ENCODE peak calls at places on chromosomes 3 and 15, in ten cellular contexts. Q, U, R, L, T, M, X, S, D and H are unnamed samples.
A peak's percentile ranks its signal among the peaks of the same experiment; 100 is the strongest.

GRCh38 chr3:52291508-52292181 is 4.0 kb downstream of the GLYCTK start:
- DNase-seq in R (no peak), D (no peak), M (no peak), U (no peak), S (no peak), Q (peak; percentile 33), L (peak; percentile 65), X (no peak), T (peak; percentile 68), H (no peak)

GRCh38 chr3:141217389-141217788 is 14.2 kb upstream of the PXYLP1 start:
- DNase-seq in T (no peak), M (no peak), U (no peak), L (no peak), D (no peak), Q (no peak), R (no peak), X (no peak), S (no peak), H (no peak)

GRCh38 chr15:31278056-31278445 is 48.6 kb upstream of the KLF13 start:
- DNase-seq in L (no peak), S (no peak), X (peak; percentile 13), R (no peak), T (peak; percentile 34), M (peak; percentile 25), D (no peak), U (no peak), Q (no peak), H (no peak)

GRCh38 chr3:158991146-158991705 is 189.4 kb downstream of the MFSD1 start:
- DNase-seq in Q (peak; percentile 57), M (no peak), T (no peak), S (no peak), D (no peak), X (no peak), L (peak; percentile 90), U (peak; percentile 52), R (no peak), H (no peak)

GRCh38 chr3:137420198-137420995 is 343.7 kb upstream of the SOX14 start:
- DNase-seq in T (no peak), U (no peak), Q (no peak), S (no peak), X (no peak), M (no peak), D (no peak), R (no peak), L (no peak), H (no peak)

GRCh38 chr3:194985031-194985578 is 285.9 kb downstream of the XXYLT1 start:
- DNase-seq in D (no peak), T (peak; percentile 81), L (peak; percentile 90), S (no peak), U (peak; percentile 36), X (peak; percentile 64), R (no peak), Q (peak; percentile 59), M (peak; percentile 91), H (no peak)

GRCh38 chr15:66830358-66830757 is 128.3 kb downstream of the SMAD6 start:
- DNase-seq in X (no peak), D (no peak), R (no peak), L (no peak), Q (no peak), M (no peak), U (no peak), S (no peak), T (peak; percentile 47), H (no peak)

GRCh38 chr3:29091599-29092189 is 189.2 kb upstream of the RBMS3 start:
- DNase-seq in M (no peak), L (no peak), X (no peak), R (no peak), U (no peak), T (no peak), D (no peak), S (no peak), Q (no peak), H (no peak)

GRCh38 chr3:36733162-36733696 is 31.1 kb downstream of the DCLK3 start:
- DNase-seq in L (no peak), U (no peak), R (no peak), T (peak; percentile 73), S (no peak), D (no peak), X (no peak), M (no peak), Q (no peak), H (no peak)

GRCh38 chr15:92610101-92610520 is 45.5 kb downstream of the FAM174B start:
- DNase-seq in D (no peak), S (no peak), M (no peak), Q (no peak), U (no peak), L (no peak), T (peak; percentile 34), R (no peak), X (no peak), H (no peak)

GRCh38 chr3:16923112-16923511 is 38.4 kb downstream of the PLCL2 start:
- DNase-seq in R (no peak), M (no peak), Q (no peak), L (peak; percentile 26), X (no peak), U (no peak), D (no peak), T (no peak), S (no peak), H (no peak)

GRCh38 chr3:181383760-181384159 is 328.0 kb upstream of the SOX2 start:
- DNase-seq in R (no peak), Q (no peak), U (no peak), X (no peak), T (no peak), L (peak; percentile 31), S (no peak), D (no peak), M (no peak), H (no peak)

GRCh38 chr15:32838820-32839219 is 121.0 kb downstream of the GREM1 start:
- DNase-seq in M (peak; percentile 59), T (peak; percentile 63), L (no peak), S (peak; percentile 29), U (peak; percentile 19), D (no peak), R (no peak), X (peak; percentile 60), Q (peak; percentile 57), H (no peak)

GRCh38 chr3:31839144-31839917 is 141.7 kb downstream of the OSBPL10 start:
- DNase-seq in M (no peak), Q (no peak), T (no peak), R (no peak), S (no peak), D (no peak), X (no peak), U (no peak), L (no peak), H (no peak)

GRCh38 chr3:76724706-76725105 is 315.2 kb upstream of the ROBO2 start:
- DNase-seq in S (no peak), D (no peak), Q (no peak), U (no peak), L (no peak), M (no peak), T (no peak), R (no peak), X (no peak), H (no peak)

GRCh38 chr15:58472821-58473581 is 41.2 kb downstream of the LIPC start:
- DNase-seq in U (no peak), R (no peak), D (no peak), L (no peak), S (no peak), X (no peak), M (no peak), T (no peak), Q (no peak), H (no peak)

DNA sequence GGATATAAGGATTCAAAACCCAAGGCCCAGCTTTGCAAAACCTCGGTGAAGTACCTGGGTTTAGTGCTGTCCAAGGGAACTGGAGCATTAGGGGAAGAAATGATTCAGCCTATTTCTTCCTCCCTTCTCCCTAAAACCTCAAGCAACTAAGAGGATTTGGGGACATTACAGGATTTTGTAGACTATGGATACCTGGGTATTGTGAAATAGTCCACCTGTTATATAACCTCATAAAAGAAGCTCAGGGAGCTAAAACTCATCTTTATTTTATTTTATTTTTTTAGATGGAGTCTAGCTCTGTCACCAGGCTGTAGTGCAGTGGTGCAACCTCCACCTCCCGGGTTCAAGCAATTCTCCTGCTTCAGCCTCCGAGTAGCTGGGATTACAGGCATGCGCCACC is 8.7 kb upstream of the SMCO1 start:
- DNase-seq in T (no peak), M (no peak), Q (no peak), R (no peak), X (no peak), L (no peak), S (no peak), U (no peak), D (no peak), H (no peak)
- TF ChIP-seq CTCF in T (no peak), M (no peak), Q (no peak), R (no peak), X (no peak), L (no peak), S (no peak), U (no peak), D (no peak), H (no peak)

DNA sequence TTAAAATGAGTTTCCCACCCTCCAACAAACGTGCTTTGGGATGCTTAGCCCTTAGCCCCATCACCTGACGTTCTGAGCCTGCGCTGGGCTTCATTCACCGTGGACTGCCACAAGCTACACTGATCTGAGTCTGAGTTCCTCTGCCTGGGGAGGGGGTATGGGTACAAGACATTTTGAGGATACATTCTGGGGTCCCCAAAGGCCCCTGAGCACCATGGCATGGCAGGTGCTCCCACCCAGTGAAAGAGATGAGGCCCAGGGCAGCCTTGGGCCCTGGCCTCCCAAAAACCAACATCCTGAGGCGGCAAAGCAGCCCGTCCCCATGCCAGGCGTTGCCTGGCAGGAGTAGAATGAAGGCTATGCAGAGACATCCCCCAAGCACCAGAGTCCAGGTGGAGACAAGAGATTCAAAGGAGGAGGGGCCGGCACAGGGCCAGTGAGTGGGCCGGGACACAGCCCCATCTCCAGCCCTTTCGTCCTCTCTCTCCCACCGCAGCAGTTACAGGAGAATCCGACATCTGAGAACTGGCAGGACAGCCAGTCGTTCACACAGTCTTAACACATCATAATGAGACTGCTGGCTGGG is 74.5 kb downstream of the VGLL4 start:
- DNase-seq in X (no peak), M (no peak), R (no peak), T (no peak), U (no peak), S (no peak), D (no peak), L (no peak), Q (no peak), H (no peak)
- H3K4me3 ChIP-seq in X (no peak overlapping the region), M (peak overlapping the region; percentile 53), R (peak overlapping the region; percentile 25), T (no peak overlapping the region), U (no peak overlapping the region), S (no peak overlapping the region), D (peak overlapping the region; percentile 63), L (no peak overlapping the region), Q (no peak overlapping the region), H (no peak overlapping the region)

DNA sequence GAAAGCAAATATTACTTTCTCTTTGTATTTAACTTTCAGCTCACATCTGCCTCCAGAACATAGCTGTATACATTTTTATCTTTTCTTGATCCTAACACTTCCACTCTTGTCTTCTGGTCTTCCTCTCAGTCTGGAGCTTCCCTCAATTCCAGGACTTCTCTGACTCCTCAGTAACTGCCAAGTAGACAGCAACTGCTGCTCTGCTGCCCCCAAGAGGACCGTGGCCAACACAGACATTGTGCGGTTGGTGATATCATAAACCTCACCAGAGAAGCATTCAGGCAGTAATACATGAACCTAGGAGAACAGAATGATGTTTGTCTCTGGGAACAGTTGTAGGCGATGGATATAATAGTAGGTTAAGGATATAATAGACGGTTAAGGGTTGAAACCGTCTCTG is 45.2 kb upstream of the FGF12 start:
- DNase-seq in R (no peak), U (no peak), M (no peak), S (no peak), Q (peak; percentile 25), T (no peak), X (no peak), L (peak; percentile 77), D (no peak), H (no peak)
- TF ChIP-seq CTCF in R (peak; percentile 41), U (no peak), M (no peak), S (peak; percentile 9), Q (peak; percentile 27), T (no peak), X (no peak), L (peak; percentile 98), D (no peak), H (peak; percentile 69)

GRCh38 chr15:70698991-70699390 is 64.4 kb downstream of the UACA start:
- DNase-seq in U (no peak), S (no peak), D (no peak), Q (no peak), M (no peak), R (no peak), X (no peak), T (no peak), L (no peak), H (no peak)
- H3K4me3 ChIP-seq in U (no peak overlapping the region), S (no peak overlapping the region), D (peak overlapping the region; percentile 61), Q (no peak overlapping the region), M (no peak overlapping the region), R (no peak overlapping the region), X (no peak overlapping the region), T (no peak overlapping the region), L (no peak overlapping the region), H (no peak overlapping the region)